ENCODE peak calls at places on chromosomes 5 and 9, in eight cellular contexts. Y is fibroblast of pulmonary artery, U is Daoy, J is AG10803, X is NCI-H748 treated with DMSO at 0.1 percent for 48 hours, I is RPMI8226, H is T-cell, O is dorsolateral prefrontal cortex. E is an unnamed sample.

GRCh38 chr5:147305147-147305546 is 70.3 kb downstream of the STK32A start:
- DNase-seq in U (no peak), Y (no peak), O (no peak), X (no peak), H (no peak), J (no peak), I (no peak), E (no peak)

GRCh38 chr5:98463676-98464075 is 309.8 kb upstream of the RGMB start:
- DNase-seq in U (no peak), X (no peak), H (no peak), Y (no peak), J (no peak), I (no peak), O (no peak), E (no peak)

GRCh38 chr9:98943682-98944129 is at the start of gene COL15A1:
- DNase-seq in H (no peak), J (no peak), X (peak; percentile 21), U (peak; percentile 46), O (peak; percentile 12), Y (no peak), I (no peak), E (no peak)

GRCh38 chr9:76996700-76997099 is 22.8 kb upstream of the FOXB2 start:
- DNase-seq in J (peak; percentile 34), I (no peak), O (no peak), X (peak; percentile 18), H (no peak), Y (peak; percentile 51), U (peak; percentile 49), E (no peak)

GRCh38 chr9:133290751-133291302 is 15.8 kb upstream of the ABO start:
- DNase-seq in U (no peak), H (no peak), I (no peak), Y (no peak), X (no peak), J (no peak), O (no peak), E (no peak)

GRCh38 chr5:10707198-10708187 is 53.5 kb downstream of the DAP start:
- DNase-seq in O (no peak), X (no peak), U (no peak), J (peak; percentile 39), H (no peak), Y (no peak), I (no peak), E (no peak)

GRCh38 chr9:91858670-91859030 is 91.4 kb downstream of the ROR2 start:
- DNase-seq in J (no peak), X (no peak), Y (no peak), O (no peak), U (no peak), I (no peak), H (no peak), E (no peak)

GRCh38 chr9:70085241-70085640 is 41.6 kb downstream of the MAMDC2 start:
- DNase-seq in O (no peak), X (no peak), J (peak; percentile 25), U (peak; percentile 22), Y (peak; percentile 75), I (no peak), H (no peak), E (no peak)

GRCh38 chr5:53884844-53885243 is 324.4 kb downstream of the NDUFS4 start:
- DNase-seq in I (no peak), X (no peak), U (no peak), H (no peak), Y (no peak), O (no peak), J (peak; percentile 37), E (no peak)

GRCh38 chr9:86500667-86501435 is 146.6 kb upstream of the TUT7 start:
- DNase-seq in X (no peak), Y (peak; percentile 91), J (peak; percentile 97), I (no peak), U (peak; percentile 79), O (no peak), H (no peak), E (no peak)

GRCh38 chr5:42718591-42718990 is 38.0 kb upstream of the CCDC152 start:
- DNase-seq in X (no peak), O (no peak), I (peak; percentile 53), J (peak; percentile 18), U (peak; percentile 9), Y (peak; percentile 10), H (no peak), E (no peak)

GRCh38 chr9:97830884-97831829 is 21.9 kb upstream of the FOXE1 start:
- DNase-seq in X (no peak), O (no peak), Y (no peak), H (no peak), I (no peak), J (no peak), U (no peak), E (no peak)

GRCh38 chr9:137786511-137786920 is 91.1 kb upstream of the CACNA1B start:
- DNase-seq in X (no peak), J (peak; percentile 52), H (no peak), O (no peak), Y (no peak), I (no peak), U (no peak), E (no peak)

GRCh38 chr9:81058776-81059175 is 630.6 kb downstream of the TLE1 start:
- DNase-seq in O (no peak), J (no peak), X (no peak), Y (no peak), H (no peak), U (no peak), I (no peak), E (no peak)

GRCh38 chr5:179836225-179837019 is 15.7 kb downstream of the SQSTM1 start:
- DNase-seq in O (no peak), U (peak; percentile 64), X (no peak), J (no peak), I (no peak), H (peak; percentile 61), Y (no peak), E (no peak)

GRCh38 chr9:113916931-113917330 is 40.8 kb downstream of the ZNF618 start:
- DNase-seq in I (no peak), J (no peak), H (no peak), X (no peak), O (no peak), U (no peak), Y (no peak), E (no peak)

GRCh38 chr9:70283848-70284247 is 25.1 kb downstream of the SMC5 start:
- DNase-seq in X (no peak), H (no peak), I (no peak), J (no peak), Y (no peak), U (no peak), O (no peak), E (no peak)

GRCh38 chr5:84487963-84488362 is 103.3 kb upstream of the EDIL3 start:
- DNase-seq in Y (peak; percentile 95), H (no peak), J (peak; percentile 70), O (no peak), I (no peak), U (peak; percentile 57), X (no peak), E (no peak)

GRCh38 chr9:121651295-121652036 is at the start of gene DAB2IP:
- DNase-seq in I (no peak), O (peak; percentile 90), J (peak; percentile 20), Y (peak; percentile 22), H (no peak), U (peak; percentile 79), X (no peak), E (peak; percentile 44)

GRCh38 chr9:86577420-86578333 is 223.5 kb upstream of the TUT7 start:
- DNase-seq in X (no peak), J (no peak), H (no peak), I (no peak), Y (no peak), O (no peak), U (no peak), E (no peak)

GRCh38 chr5:107607656-107608368 is 62.9 kb downstream of the EFNA5 start:
- DNase-seq in Y (peak; percentile 16), I (peak; percentile 25), H (no peak), J (no peak), X (no peak), U (no peak), O (no peak), E (no peak)

GRCh38 chr9:99677281-99677680 is 144.4 kb upstream of the NR4A3 start:
- DNase-seq in J (no peak), Y (no peak), U (no peak), I (no peak), X (no peak), O (no peak), H (no peak), E (no peak)

GRCh38 chr9:96383165-96383939 is at the start of gene SLC35D2:
- DNase-seq in X (no peak), J (peak; percentile 53), U (peak; percentile 75), O (peak; percentile 22), H (no peak), Y (peak; percentile 56), I (no peak), E (peak; percentile 40)

GRCh38 chr9:115766495-115766894 is 387.1 kb upstream of the PAPPA start:
- DNase-seq in I (no peak), Y (no peak), O (no peak), H (no peak), J (peak; percentile 20), U (no peak), X (no peak), E (no peak)

GRCh38 chr9:130226112-130226511 is 39.4 kb upstream of the HMCN2 start:
- DNase-seq in J (no peak), O (no peak), H (no peak), X (no peak), I (no peak), Y (no peak), U (no peak), E (no peak)

GRCh38 chr5:149526855-149527590 is 24.2 kb downstream of the CSNK1A1 start:
- DNase-seq in Y (peak; percentile 57), X (no peak), I (no peak), H (no peak), U (no peak), J (no peak), O (no peak), E (no peak)

GRCh38 chr5:95712347-95712958 is 18.7 kb upstream of the RHOBTB3 start:
- DNase-seq in H (no peak), U (peak; percentile 98), J (peak; percentile 83), O (no peak), X (no peak), Y (peak; percentile 77), I (no peak), E (no peak)

GRCh38 chr9:96044401-96044800 is 168.9 kb downstream of the ERCC6L2 start:
- DNase-seq in X (no peak), I (no peak), O (peak; percentile 72), Y (no peak), U (no peak), J (no peak), H (no peak), E (no peak)

GRCh38 chr5:71778678-71779276 is 59.7 kb downstream of the CARTPT start:
- DNase-seq in H (no peak), O (peak; percentile 32), U (peak; percentile 61), Y (peak; percentile 36), I (no peak), J (peak; percentile 25), X (peak; percentile 54), E (no peak)

GRCh38 chr5:145811834-145812625 is 23.1 kb downstream of the PRELID2 start:
- DNase-seq in H (no peak), U (no peak), O (no peak), I (no peak), J (peak; percentile 61), Y (peak; percentile 76), X (peak; percentile 24), E (peak; percentile 15)

GRCh38 chr9:70499621-70500020 is 85.2 kb upstream of the KLF9 start:
- DNase-seq in U (no peak), I (no peak), X (no peak), O (no peak), J (no peak), H (no peak), Y (no peak), E (no peak)

GRCh38 chr9:129053020-129053419 is 16.6 kb downstream of the MIGA2 start:
- DNase-seq in H (no peak), O (no peak), J (no peak), Y (no peak), I (no peak), U (no peak), X (no peak), E (no peak)